ENCODE peak calls at places on chromosomes 11 and 22, in five cellular contexts. Z is fibroblast of lung, M is tibial nerve, T is endothelial cell of umbilical vein, W is GM23248. S is an unnamed sample.
A peak's percentile ranks its signal among the peaks of the same experiment; 100 is the strongest.

GRCh38 chr22:37601540-37602442 is 6.8 kb upstream of the GGA1 start:
- DNase-seq in W (peak; percentile 66), M (no peak), Z (peak; percentile 21), T (peak; percentile 42), S (peak; percentile 90)

GRCh38 chr22:39208013-39208680 is 36.6 kb downstream of the PDGFB start:
- DNase-seq in W (no peak), Z (no peak), M (no peak), T (no peak), S (no peak)

GRCh38 chr11:76288166-76288978 is 82.1 kb upstream of the WNT11 start:
- DNase-seq in W (no peak), Z (no peak), M (no peak), T (peak; percentile 61), S (peak; percentile 7)

GRCh38 chr11:45527898-45528297 is 137.5 kb downstream of the CHST1 start:
- DNase-seq in T (no peak), Z (no peak), W (no peak), M (no peak), S (no peak)

GRCh38 chr11:86592047-86592564 is 80.3 kb downstream of the ME3 start:
- DNase-seq in T (peak; percentile 71), Z (peak; percentile 25), W (peak; percentile 51), M (no peak), S (no peak)

GRCh38 chr11:69801513-69802335 is 17.5 kb downstream of the FGF3 start:
- DNase-seq in M (no peak), W (no peak), Z (peak; percentile 7), T (peak; percentile 35), S (peak; percentile 12)

GRCh38 chr11:6319879-6320410 is 356 bp downstream of the CAVIN3 start:
- DNase-seq in T (peak; percentile 79), M (peak; percentile 87), Z (peak; percentile 95), W (peak; percentile 99), S (peak; percentile 59)

GRCh38 chr22:49999901-50000586 is 12.5 kb downstream of the IL17REL start:
- DNase-seq in M (no peak), W (no peak), Z (no peak), T (no peak), S (no peak)

GRCh38 chr11:41868606-41869005 is 409.2 kb upstream of the LRRC4C start:
- DNase-seq in T (no peak), Z (no peak), W (no peak), M (no peak), S (no peak)

GRCh38 chr22:37062657-37063381 is 11.3 kb downstream of the KCTD17 start:
- DNase-seq in W (no peak), T (no peak), Z (no peak), M (no peak), S (no peak)

GRCh38 chr22:47102648-47103047 is 340.2 kb downstream of the TBC1D22A start:
- DNase-seq in W (no peak), M (no peak), T (no peak), Z (no peak), S (no peak)

GRCh38 chr11:3626250-3626960 is 15.4 kb downstream of the ART5 start:
- DNase-seq in W (no peak), Z (no peak), M (peak; percentile 44), T (no peak), S (no peak)

GRCh38 chr22:49795521-49795920 is 32.2 kb downstream of the BRD1 start:
- DNase-seq in Z (no peak), W (no peak), T (no peak), M (no peak), S (no peak)

GRCh38 chr11:125322317-125322716 is 157.8 kb downstream of the PKNOX2 start:
- DNase-seq in Z (no peak), W (no peak), M (no peak), T (no peak), S (no peak)

GRCh38 chr11:117395476-117395875 is 67.8 kb downstream of the CEP164 start:
- DNase-seq in Z (no peak), T (no peak), W (no peak), M (no peak), S (no peak)

GRCh38 chr11:118908931-118909618 is 16.7 kb downstream of the BCL9L start:
- DNase-seq in W (peak; percentile 84), T (peak; percentile 70), Z (peak; percentile 95), M (peak; percentile 77), S (no peak)

GRCh38 chr22:40890881-40891280 is 29.0 kb upstream of the DNAJB7 start:
- DNase-seq in W (peak; percentile 19), Z (peak; percentile 14), T (no peak), M (no peak), S (no peak)

GRCh38 chr11:132471491-132471890 is 1060.8 kb downstream of the OPCML start:
- DNase-seq in Z (no peak), W (peak; percentile 90), M (no peak), T (no peak), S (no peak)

GRCh38 chr22:38733329-38734202 is 22.2 kb downstream of the SUN2 start:
- DNase-seq in T (peak; percentile 19), M (peak; percentile 53), Z (peak; percentile 53), W (peak; percentile 48), S (peak; percentile 76)

GRCh38 chr11:12862761-12863469 is 146.2 kb upstream of the RASSF10 start:
- DNase-seq in Z (peak; percentile 91), T (peak; percentile 64), W (peak; percentile 81), M (peak; percentile 38), S (no peak)

GRCh38 chr11:115145316-115145715 is 358.9 kb downstream of the CADM1 start:
- DNase-seq in M (no peak), Z (no peak), W (no peak), T (no peak), S (no peak)

GRCh38 chr22:43957871-43958270 is 2.6 kb downstream of the SAMM50 start:
- DNase-seq in W (peak; percentile 26), T (no peak), Z (peak; percentile 31), M (no peak), S (no peak)

GRCh38 chr22:43955883-43956286 is 643 bp downstream of the SAMM50 start:
- DNase-seq in T (no peak), Z (peak; percentile 13), M (no peak), W (peak; percentile 57), S (no peak)

GRCh38 chr22:43956383-43956782 is 1.1 kb downstream of the SAMM50 start:
- DNase-seq in Z (no peak), M (no peak), T (no peak), W (peak; percentile 25), S (no peak)

GRCh38 chr22:43955040-43955882 is at the start of gene SAMM50:
- DNase-seq in W (peak; percentile 98), M (peak; percentile 77), Z (peak; percentile 87), T (peak; percentile 95), S (peak; percentile 95)

DNA sequence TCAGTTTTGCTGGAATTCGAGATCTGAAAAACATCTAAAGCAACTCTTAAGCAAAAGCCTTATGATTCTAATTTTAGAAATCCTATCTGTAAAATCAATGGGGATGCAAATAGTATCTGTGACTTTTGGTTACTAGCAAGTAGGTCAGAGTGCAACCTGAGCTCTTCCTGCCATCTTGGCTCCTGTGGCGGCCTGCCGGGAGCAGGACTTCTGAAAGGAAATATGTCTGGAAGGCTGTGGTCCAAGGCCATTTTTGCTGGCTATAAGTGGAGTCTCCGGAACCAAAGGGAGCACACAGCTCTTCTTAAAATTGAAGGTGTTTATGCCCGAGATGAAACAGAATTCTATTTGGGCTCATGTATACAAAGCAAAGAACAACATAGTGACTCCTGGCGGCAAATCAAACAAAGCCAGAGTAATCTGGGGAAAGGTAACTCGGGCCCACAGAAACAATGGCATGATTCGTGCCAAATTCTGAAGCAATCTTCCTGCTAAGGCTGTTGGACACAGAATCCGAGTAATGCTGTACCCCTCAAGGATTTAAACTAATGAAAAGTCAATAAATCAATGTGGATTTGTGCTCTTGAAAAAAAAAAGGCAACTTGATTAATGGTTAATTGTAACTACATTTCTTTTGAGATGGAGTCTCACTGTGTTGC is 1.7 kb downstream of the SAMM50 start:
- DNase-seq in W (no peak), M (no peak), T (peak; percentile 31), Z (no peak), S (no peak)
- H3K27ac ChIP-seq in W (peak overlapping the region; percentile 83), M (no peak overlapping the region), T (no peak overlapping the region), Z (no peak overlapping the region), S (no peak overlapping the region)

GRCh38 chr11:47408598-47409439 is 429 bp downstream of the SLC39A13 start:
- DNase-seq in W (peak; percentile 96), M (no peak), T (peak; percentile 84), Z (peak; percentile 85), S (no peak)
- H3K4me3 ChIP-seq in W (peak overlapping the region; percentile 100), M (peak overlapping the region; percentile 94), T (peak overlapping the region; percentile 91), Z (peak overlapping the region; percentile 75), S (peak overlapping the region; percentile 46)

GRCh38 chr11:23866641-23867040 is 630.2 kb upstream of the LUZP2 start:
- DNase-seq in Z (no peak), M (no peak), T (no peak), W (peak; percentile 40), S (peak; percentile 30)

GRCh38 chr11:23875407-23875950 is 621.4 kb upstream of the LUZP2 start:
- DNase-seq in W (no peak), M (no peak), T (no peak), Z (peak; percentile 76), S (no peak)

GRCh38 chr11:23865341-23865975 is 631.4 kb upstream of the LUZP2 start:
- DNase-seq in M (no peak), Z (no peak), T (no peak), W (peak; percentile 59), S (no peak)

GRCh38 chr11:23869673-23870072 is 627.2 kb upstream of the LUZP2 start:
- DNase-seq in T (no peak), Z (no peak), M (no peak), W (no peak), S (no peak)
- H3K27ac ChIP-seq in T (no peak overlapping the region), Z (no peak overlapping the region), M (no peak overlapping the region), W (no peak overlapping the region), S (no peak overlapping the region)

DNA sequence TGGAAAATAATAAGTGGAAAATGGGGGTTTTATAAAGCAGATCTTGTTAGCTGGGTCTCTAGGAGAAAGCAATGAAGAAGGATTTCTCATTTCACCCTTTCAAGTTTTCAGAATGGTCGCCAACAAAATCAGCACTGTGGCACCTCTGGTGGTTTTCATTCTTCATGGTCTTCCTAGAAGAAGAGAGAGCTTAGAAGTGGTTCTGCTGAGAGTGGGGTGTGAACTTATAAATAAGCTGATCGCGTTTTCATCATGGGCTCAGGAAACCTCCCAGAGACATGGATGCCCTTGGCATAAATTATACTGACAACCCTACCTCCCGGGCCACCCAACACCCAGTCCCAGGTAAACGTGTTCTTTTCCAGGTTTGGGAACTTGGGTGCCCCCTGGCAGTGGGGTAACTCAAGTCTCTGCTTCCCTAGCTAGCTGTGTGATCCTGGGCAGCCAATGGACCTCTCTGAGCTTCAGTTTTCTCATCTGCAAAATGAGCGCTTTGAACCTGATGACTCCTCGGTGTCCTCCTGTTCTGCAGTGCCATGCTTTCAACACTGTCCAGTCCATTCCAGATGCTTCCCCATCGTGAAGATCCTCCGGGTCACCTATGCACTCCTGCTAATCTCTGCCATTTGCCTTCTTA is 72.6 kb upstream of the GRAMD1B start:
- DNase-seq in W (no peak), Z (no peak), T (no peak), M (no peak), S (no peak)
- H3K4me3 ChIP-seq in W (peak overlapping the region; percentile 78), Z (no peak overlapping the region), T (no peak overlapping the region), M (no peak overlapping the region), S (no peak overlapping the region)

GRCh38 chr11:63565728-63566127 is 2.5 kb upstream of the PLAAT2 start:
- DNase-seq in M (no peak), T (no peak), Z (no peak), W (no peak), S (no peak)
- H3K27ac ChIP-seq in M (peak overlapping the region; percentile 3), T (no peak overlapping the region), Z (no peak overlapping the region), W (no peak overlapping the region), S (no peak overlapping the region)

DNA sequence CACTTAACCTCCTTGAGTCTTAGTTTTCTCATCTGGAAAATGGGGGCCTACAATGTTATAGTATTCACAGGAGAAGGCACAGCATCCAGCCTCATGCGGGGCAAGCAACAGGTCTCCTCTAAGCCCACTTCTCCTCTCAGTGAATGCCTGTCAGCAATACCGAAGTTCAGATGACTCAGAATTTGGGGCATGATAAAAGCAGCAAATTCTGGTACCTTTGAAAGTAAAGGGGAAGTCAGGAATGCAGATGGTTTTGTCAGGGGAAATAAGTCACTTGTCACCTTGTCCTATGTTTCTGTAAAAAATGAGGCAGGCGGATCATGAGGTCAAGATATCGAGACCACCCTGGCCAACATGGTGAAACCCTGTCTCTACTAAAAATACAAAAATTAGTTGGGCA is 350.2 kb downstream of the LARGE1 start:
- DNase-seq in W (no peak), T (no peak), M (no peak), Z (no peak), S (no peak)
- H3K4me3 ChIP-seq in W (no peak overlapping the region), T (no peak overlapping the region), M (no peak overlapping the region), Z (no peak overlapping the region), S (no peak overlapping the region)

S was measured in small intestine.